ENCODE peak calls at places on chromosomes 7 and 10, in six cellular contexts. Z is neuronal stem cell, T is gastrocnemius medialis, A is lower lobe of right lung, J is psoas muscle, C is ovary. Y is an unnamed sample.
A peak's percentile ranks its signal among the peaks of the same experiment; 100 is the strongest.

GRCh38 chr10:113357688-113358306 is 195.1 kb upstream of the HABP2 start:
- DNase-seq in Z (peak; percentile 8), T (no peak), A (no peak), J (no peak), C (no peak), Y (no peak)

GRCh38 chr7:49403844-49404243 is 369.6 kb upstream of the VWC2 start:
- DNase-seq in Z (no peak), T (no peak), A (no peak), J (no peak), C (no peak), Y (no peak)

GRCh38 chr7:8092140-8092539 is 123.5 kb downstream of the GLCCI1 start:
- DNase-seq in Z (no peak), T (no peak), A (no peak), J (no peak), C (no peak), Y (no peak)

GRCh38 chr7:108308913-108309312 is 147.3 kb downstream of the NRCAM start:
- DNase-seq in Z (no peak), T (no peak), A (no peak), J (no peak), C (no peak), Y (no peak)

GRCh38 chr10:26946103-26946907 is 85.5 kb upstream of the ABI1 start:
- DNase-seq in Z (no peak), T (no peak), A (no peak), J (no peak), C (no peak), Y (no peak)

GRCh38 chr10:75284097-75284485 is 48.3 kb upstream of the COMTD1 start:
- DNase-seq in Z (no peak), T (no peak), A (no peak), J (no peak), C (no peak), Y (no peak)

GRCh38 chr7:55052726-55053431 is 34.1 kb downstream of the EGFR start:
- DNase-seq in Z (no peak), T (no peak), A (no peak), J (no peak), C (no peak), Y (no peak)

GRCh38 chr7:42145539-42145938 is 91.5 kb downstream of the GLI3 start:
- DNase-seq in Z (no peak), T (no peak), A (no peak), J (no peak), C (no peak), Y (no peak)

DNA sequence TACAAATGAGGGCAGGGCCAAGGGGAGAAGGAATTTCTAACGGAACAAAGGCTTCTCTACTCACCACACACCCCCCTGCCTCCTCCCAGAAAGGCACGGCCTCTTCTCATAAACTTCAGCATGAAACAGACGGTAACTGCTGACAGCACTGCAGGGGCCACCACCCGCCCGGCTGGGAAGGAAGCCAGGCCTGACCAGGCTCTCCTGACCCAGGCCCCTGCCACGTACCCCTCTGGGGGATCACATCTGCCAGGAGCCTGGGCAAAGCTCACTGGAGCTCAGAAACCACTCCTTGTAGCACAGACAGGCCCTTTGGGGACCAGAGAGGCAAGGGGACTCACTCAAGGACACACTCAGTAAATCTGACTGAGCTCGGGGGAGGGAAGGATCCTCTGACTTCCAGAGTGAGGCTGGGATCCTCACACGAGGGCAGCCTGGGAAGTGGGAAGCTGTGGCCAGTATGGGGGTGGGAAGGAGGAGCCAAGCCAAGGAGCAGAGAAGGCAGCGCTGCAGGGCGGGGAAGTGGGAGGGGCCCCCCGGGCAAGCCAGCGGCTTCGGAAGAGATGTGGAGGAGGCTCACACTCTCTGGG is 46.1 kb downstream of the ZCCHC24 start:
- DNase-seq in Z (peak; percentile 30), T (peak; percentile 83), A (peak; percentile 86), J (peak; percentile 91), C (peak; percentile 94), Y (peak; percentile 53)
- H3K27ac ChIP-seq in Z (peak overlapping the region; percentile 75), T (peak overlapping the region; percentile 85), A (peak overlapping the region; percentile 85), J (peak overlapping the region; percentile 86), C (peak overlapping the region; percentile 77), Y (no peak overlapping the region)

GRCh38 chr10:72693599-72693915 is 1.6 kb downstream of the MCU start:
- DNase-seq in Z (no peak), T (no peak), A (no peak), J (no peak), C (no peak), Y (no peak)
- H3K27ac ChIP-seq in Z (no peak overlapping the region), T (peak overlapping the region; percentile 89), A (no peak overlapping the region), J (peak overlapping the region; percentile 93), C (no peak overlapping the region), Y (no peak overlapping the region)

DNA sequence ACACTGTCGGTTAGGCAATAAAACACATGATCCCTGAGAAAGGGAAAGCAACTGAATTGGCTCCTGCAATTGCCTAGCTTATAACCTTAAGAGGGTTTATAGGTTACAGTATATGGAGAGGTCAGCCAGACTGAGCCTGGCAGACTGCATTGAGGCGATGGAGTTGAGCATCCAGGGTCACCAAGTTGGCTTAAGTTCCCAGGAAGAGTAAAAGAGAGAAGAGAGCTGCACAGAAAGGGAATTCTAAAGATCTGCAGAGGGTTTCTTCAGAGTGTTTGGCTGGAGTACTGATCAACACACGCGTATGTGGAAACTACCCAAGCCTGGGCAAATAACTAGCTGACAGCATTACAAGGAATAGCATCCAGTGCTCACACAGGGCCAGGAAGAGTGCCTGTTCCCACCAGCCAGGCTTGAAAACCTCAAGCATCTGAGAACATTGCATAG is 11.2 kb downstream of the ANKMY2 start:
- DNase-seq in Z (no peak), T (peak; percentile 49), A (no peak), J (peak; percentile 48), C (no peak), Y (no peak)
- H3K27ac ChIP-seq in Z (no peak overlapping the region), T (peak overlapping the region; percentile 65), A (no peak overlapping the region), J (peak overlapping the region; percentile 69), C (no peak overlapping the region), Y (no peak overlapping the region)

GRCh38 chr7:26954929-26955328 is 90.5 kb upstream of the SKAP2 start:
- DNase-seq in Z (no peak), T (no peak), A (no peak), J (no peak), C (no peak), Y (no peak)

GRCh38 chr7:26964409-26964808 is 100.0 kb upstream of the SKAP2 start:
- DNase-seq in Z (no peak), T (no peak), A (no peak), J (no peak), C (no peak), Y (no peak)

GRCh38 chr7:26955516-26955915 is 91.1 kb upstream of the SKAP2 start:
- DNase-seq in Z (no peak), T (no peak), A (no peak), J (no peak), C (no peak), Y (no peak)

GRCh38 chr7:26958834-26959233 is 94.4 kb upstream of the SKAP2 start:
- DNase-seq in Z (no peak), T (no peak), A (no peak), J (no peak), C (no peak), Y (no peak)

DNA sequence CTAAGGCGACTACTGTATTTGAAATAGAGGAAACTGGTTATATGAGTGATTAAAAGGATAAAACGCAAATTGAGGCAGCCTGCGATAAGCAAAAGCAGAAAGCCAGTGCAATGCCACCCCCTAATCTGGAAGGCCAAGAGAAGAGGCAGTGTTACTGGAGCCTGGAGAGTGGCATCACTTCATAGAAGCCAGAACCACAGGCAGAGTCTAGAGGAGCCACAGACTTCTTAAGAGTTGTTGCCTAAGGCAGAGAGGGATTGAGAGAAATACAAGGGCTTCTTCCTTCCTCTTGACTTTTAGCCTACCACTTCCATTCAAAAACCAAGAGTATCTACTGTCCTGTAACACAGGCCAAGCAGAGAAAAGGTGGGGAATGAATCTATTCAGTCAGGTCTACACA is 94.9 kb upstream of the SKAP2 start:
- DNase-seq in Z (no peak), T (no peak), A (no peak), J (no peak), C (no peak), Y (no peak)
- H3K27ac ChIP-seq in Z (no peak overlapping the region), T (no peak overlapping the region), A (no peak overlapping the region), J (no peak overlapping the region), C (no peak overlapping the region), Y (no peak overlapping the region)

GRCh38 chr7:95472521-95473160 is 13.1 kb upstream of the ASB4 start:
- DNase-seq in Z (no peak), T (no peak), A (no peak), J (no peak), C (no peak), Y (no peak)

GRCh38 chr7:95469187-95469586 is 16.6 kb upstream of the ASB4 start:
- DNase-seq in Z (no peak), T (no peak), A (no peak), J (no peak), C (no peak), Y (no peak)

GRCh38 chr7:95471076-95471475 is 14.7 kb upstream of the ASB4 start:
- DNase-seq in Z (no peak), T (no peak), A (no peak), J (no peak), C (no peak), Y (no peak)

GRCh38 chr7:95469850-95470249 is 15.9 kb upstream of the ASB4 start:
- DNase-seq in Z (no peak), T (no peak), A (no peak), J (no peak), C (no peak), Y (no peak)

DNA sequence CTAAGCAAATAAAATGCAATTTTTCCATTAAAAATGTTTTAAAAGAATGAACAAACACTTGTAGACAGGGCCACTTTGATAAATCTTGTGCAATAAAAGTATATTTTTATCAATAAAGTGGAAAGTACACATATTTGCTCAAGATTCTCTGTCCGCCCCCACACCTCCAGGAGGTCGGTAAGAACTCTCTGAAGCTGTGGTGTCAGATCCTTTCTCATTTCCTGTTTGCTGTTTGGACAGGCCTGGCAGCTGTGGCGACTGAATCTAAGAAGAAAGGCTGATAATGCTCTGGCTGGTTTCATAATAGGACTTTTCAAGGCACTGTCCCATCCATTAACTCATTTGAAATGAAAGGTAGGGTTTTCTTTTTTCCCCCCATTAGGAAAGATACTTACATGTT is 15.3 kb upstream of the ASB4 start:
- DNase-seq in Z (no peak), T (no peak), A (no peak), J (no peak), C (peak; percentile 36), Y (no peak)
- H3K27ac ChIP-seq in Z (peak overlapping the region; percentile 64), T (no peak overlapping the region), A (peak overlapping the region; percentile 4), J (no peak overlapping the region), C (no peak overlapping the region), Y (no peak overlapping the region)

DNA sequence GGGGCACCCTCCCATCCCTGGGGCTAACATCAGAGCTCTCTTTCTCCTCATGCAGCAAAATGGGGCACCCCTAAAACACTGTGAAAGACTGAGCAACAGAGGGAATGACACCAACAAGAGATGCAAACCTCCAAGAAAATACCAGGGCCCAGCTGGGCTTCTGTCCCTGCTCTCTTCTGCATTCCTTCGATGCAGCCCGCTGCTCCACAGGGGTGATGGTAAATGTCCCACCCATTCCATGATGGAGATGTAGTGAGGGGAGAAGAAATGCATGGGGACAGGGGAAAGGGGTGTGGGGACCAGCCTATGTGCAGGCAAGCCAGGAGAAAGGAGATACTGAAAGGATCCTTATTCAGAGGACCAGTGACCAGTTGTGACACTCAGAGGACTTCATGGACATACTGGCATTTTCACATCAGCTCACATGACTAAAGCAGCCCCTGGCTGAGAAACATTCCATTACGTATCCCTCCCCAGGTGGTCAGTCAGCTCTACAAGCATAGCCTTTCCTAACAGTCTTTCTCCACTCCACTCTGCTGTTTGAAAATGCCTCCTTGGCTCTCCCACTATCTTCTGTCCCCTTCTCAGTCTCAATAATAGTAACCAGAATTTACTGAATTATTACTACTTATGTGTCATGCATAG is 13.3 kb downstream of the SORBS1 start:
- DNase-seq in Z (no peak), T (no peak), A (no peak), J (no peak), C (no peak), Y (no peak)
- H3K27ac ChIP-seq in Z (no peak overlapping the region), T (peak overlapping the region; percentile 25), A (no peak overlapping the region), J (no peak overlapping the region), C (no peak overlapping the region), Y (no peak overlapping the region)

Y was measured in substantia nigra.